ENCODE peak calls at places on chromosomes 16 and 17, in nine cellular contexts. X is body of pancreas, J is NB4, O is transverse colon, S is stomach, L is IMR-90, W is breast epithelium, I is K562, T is H54. Y is an unnamed sample.
A peak's percentile ranks its signal among the peaks of the same experiment; 100 is the strongest.

GRCh38 chr16:8796469-8797363 is 723 bp downstream of the TMEM186 start:
- DNase-seq in X (no peak), J (no peak), O (no peak), S (no peak), L (no peak), W (no peak), I (no peak), T (no peak), Y (no peak)

GRCh38 chr17:28989028-28989427 is 16.8 kb downstream of the SEZ6 start:
- DNase-seq in X (no peak), J (no peak), O (no peak), S (no peak), L (no peak), W (no peak), I (no peak), T (no peak), Y (no peak)

GRCh38 chr17:41579484-41580243 is 7.0 kb downstream of the KRT14 start:
- DNase-seq in X (peak; percentile 92), J (peak; percentile 65), O (peak; percentile 93), S (peak; percentile 87), L (peak; percentile 54), W (peak; percentile 95), I (peak; percentile 92), T (peak; percentile 92), Y (peak; percentile 73)

GRCh38 chr16:70433456-70434103 is 5.3 kb downstream of the ST3GAL2 start:
- DNase-seq in X (peak; percentile 59), J (peak; percentile 56), O (peak; percentile 33), S (no peak), L (peak; percentile 87), W (no peak), I (peak; percentile 45), T (peak; percentile 60), Y (no peak)

GRCh38 chr16:22315979-22316378 is 18.8 kb downstream of the POLR3E start:
- DNase-seq in X (no peak), J (no peak), O (no peak), S (no peak), L (no peak), W (no peak), I (no peak), T (no peak), Y (no peak)

GRCh38 chr17:64777413-64778101 is 115.5 kb upstream of the SMURF2 start:
- DNase-seq in X (peak; percentile 68), J (peak; percentile 25), O (peak; percentile 54), S (no peak), L (no peak), W (no peak), I (no peak), T (no peak), Y (no peak)

GRCh38 chr16:70429888-70430666 is 8.8 kb downstream of the ST3GAL2 start:
- DNase-seq in X (no peak), J (peak; percentile 37), O (no peak), S (no peak), L (no peak), W (no peak), I (peak; percentile 16), T (no peak), Y (no peak)

GRCh38 chr17:44778656-44779210 is 19.9 kb downstream of the ADAM11 start:
- DNase-seq in X (no peak), J (no peak), O (no peak), S (no peak), L (no peak), W (no peak), I (no peak), T (no peak), Y (no peak)

GRCh38 chr16:86511317-86512161 is 1.2 kb downstream of the FOXF1 start:
- DNase-seq in X (no peak), J (no peak), O (no peak), S (no peak), L (peak; percentile 31), W (no peak), I (no peak), T (no peak), Y (no peak)
- TF ChIP-seq POLR2A in X (no peak), J (no peak), O (no peak), S (no peak), L (peak; percentile 44), W (no peak), I (no peak), T (no peak), Y (no peak)

DNA sequence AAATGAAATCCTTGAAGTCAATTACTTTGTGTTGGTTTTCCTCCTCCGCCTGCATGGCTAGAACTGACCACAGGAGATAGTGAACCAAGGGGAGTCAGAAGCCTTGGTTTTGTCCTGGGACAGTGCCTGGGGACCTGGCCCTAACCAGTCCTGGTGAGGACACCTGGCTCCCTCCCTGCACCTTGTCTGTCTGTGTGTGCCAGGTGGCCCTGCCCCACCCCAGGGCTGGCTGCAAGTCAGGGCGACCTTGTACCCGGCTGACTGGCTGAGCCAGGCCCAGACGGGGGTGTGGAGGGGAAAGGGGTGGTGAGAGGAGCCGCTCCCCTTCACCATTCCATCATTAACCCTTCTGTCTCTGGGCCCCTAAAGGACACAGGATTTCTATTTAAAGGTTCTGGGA is 3.4 kb downstream of the RAPGEFL1 start:
- DNase-seq in X (peak; percentile 70), J (no peak), O (peak; percentile 93), S (peak; percentile 81), L (no peak), W (peak; percentile 39), I (no peak), T (no peak), Y (no peak)
- TF ChIP-seq POLR2A in X (no peak), J (no peak), O (peak; percentile 94), S (no peak), L (no peak), W (no peak), I (no peak), T (no peak), Y (no peak)

GRCh38 chr16:30921748-30922419 is 1.5 kb upstream of the FBXL19 start:
- DNase-seq in X (peak; percentile 93), J (peak; percentile 93), O (peak; percentile 93), S (peak; percentile 90), L (peak; percentile 88), W (peak; percentile 93), I (peak; percentile 92), T (peak; percentile 76), Y (peak; percentile 89)
- TF ChIP-seq POLR2A in X (peak; percentile 32), J (no peak), O (peak; percentile 52), S (no peak), L (no peak), W (peak; percentile 2), I (no peak), T (no peak), Y (no peak)

GRCh38 chr17:72420775-72421127 is 299.9 kb downstream of the SOX9 start:
- DNase-seq in X (no peak), J (no peak), O (no peak), S (no peak), L (no peak), W (no peak), I (no peak), T (no peak), Y (no peak)

GRCh38 chr17:72422204-72422504 is 301.3 kb downstream of the SOX9 start:
- DNase-seq in X (no peak), J (no peak), O (no peak), S (no peak), L (no peak), W (no peak), I (no peak), T (no peak), Y (no peak)

GRCh38 chr17:72417627-72418026 is 296.8 kb downstream of the SOX9 start:
- DNase-seq in X (no peak), J (no peak), O (no peak), S (no peak), L (no peak), W (no peak), I (no peak), T (no peak), Y (no peak)

GRCh38 chr17:72421128-72422092 is 300.6 kb downstream of the SOX9 start:
- DNase-seq in X (peak; percentile 92), J (peak; percentile 88), O (peak; percentile 78), S (peak; percentile 71), L (peak; percentile 98), W (peak; percentile 77), I (peak; percentile 3), T (peak; percentile 89), Y (no peak)

GRCh38 chr17:72419866-72420774 is 299.3 kb downstream of the SOX9 start:
- DNase-seq in X (no peak), J (peak; percentile 50), O (peak; percentile 24), S (no peak), L (no peak), W (peak; percentile 72), I (no peak), T (peak; percentile 35), Y (no peak)
- TF ChIP-seq POLR2A in X (no peak), J (no peak), O (no peak), S (no peak), L (no peak), W (no peak), I (no peak), T (no peak), Y (no peak)

GRCh38 chr17:81684442-81684911 is 666 bp downstream of the HGS start:
- DNase-seq in X (peak; percentile 41), J (no peak), O (peak; percentile 25), S (no peak), L (peak; percentile 88), W (no peak), I (peak; percentile 68), T (no peak), Y (no peak)

GRCh38 chr17:81682565-81683207 is 911 bp downstream of the ARL16 start:
- DNase-seq in X (no peak), J (peak; percentile 33), O (no peak), S (no peak), L (peak; percentile 28), W (no peak), I (no peak), T (no peak), Y (peak; percentile 33)

GRCh38 chr17:81683208-81683583 is 401 bp downstream of the ARL16 start:
- DNase-seq in X (no peak), J (peak; percentile 55), O (no peak), S (no peak), L (peak; percentile 5), W (no peak), I (no peak), T (no peak), Y (no peak)

GRCh38 chr17:81685108-81685507 is 1.3 kb downstream of the HGS start:
- DNase-seq in X (no peak), J (peak; percentile 49), O (no peak), S (no peak), L (peak; percentile 87), W (no peak), I (peak; percentile 35), T (peak; percentile 98), Y (peak; percentile 43)

GRCh38 chr17:81683584-81684441 is at the start of the genes ARL16 and HGS:
- DNase-seq in X (peak; percentile 98), J (peak; percentile 98), O (peak; percentile 99), S (peak; percentile 99), L (peak; percentile 99), W (peak; percentile 99), I (peak; percentile 99), T (peak; percentile 98), Y (peak; percentile 100)
- TF ChIP-seq POLR2A in X (peak; percentile 73), J (peak; percentile 39), O (peak; percentile 75), S (no peak), L (peak; percentile 92), W (no peak), I (peak; percentile 59), T (peak; percentile 72), Y (peak; percentile 74)

Y was measured in erythroblast.